ENCODE peak calls at places on chromosome 5, in seven cellular contexts. U, W, J, Y, K, Q and A are unnamed samples.

GRCh38 chr5:16992006-16992405 is 55.9 kb upstream of the MYO10 start:
- DNase-seq in U (no peak), K (no peak), Q (peak), W (no peak), Y (peak), J (no peak), A (no peak)

GRCh38 chr5:176597417-176598389 is 12.3 kb downstream of the GPRIN1 start:
- DNase-seq in K (no peak), W (no peak), U (no peak), Y (no peak), Q (no peak), J (no peak), A (no peak)

GRCh38 chr5:41695920-41696582 is 174.2 kb downstream of the OXCT1 start:
- DNase-seq in Y (no peak), K (no peak), Q (no peak), J (peak), U (no peak), W (no peak), A (no peak)

GRCh38 chr5:62600560-62601252 is 22.1 kb downstream of the LRRC70 start:
- DNase-seq in Q (no peak), U (no peak), Y (no peak), W (no peak), J (no peak), K (no peak), A (no peak)

GRCh38 chr5:113029614-113030013 is 53.0 kb downstream of the DCP2 start:
- DNase-seq in K (no peak), Q (no peak), U (no peak), Y (peak), J (no peak), W (no peak), A (no peak)

GRCh38 chr5:168585119-168585912 is 6.1 kb upstream of the PANK3 start:
- DNase-seq in Y (peak), J (no peak), W (peak), Q (no peak), U (no peak), K (peak), A (no peak)

GRCh38 chr5:134418958-134419357 is 7.3 kb upstream of the CDKN2AIPNL start:
- DNase-seq in W (no peak), Q (no peak), U (no peak), Y (no peak), K (no peak), J (no peak), A (no peak)

GRCh38 chr5:116382025-116382873 is 192.4 kb downstream of the SEMA6A start:
- DNase-seq in Q (no peak), J (no peak), K (no peak), W (no peak), U (no peak), Y (no peak), A (no peak)